ENCODE peak calls at places on chromosomes 2 and 18, in four cellular contexts. X, P, S and T are unnamed samples. For H3K4me1, the result is how much of the 10 kb centered on the place peaks cover.

GRCh38 chr18:48669991-48670750 is 131.3 kb downstream of the CTIF start:
- DNase-seq in X (no peak), P (no peak), S (no peak), T (no peak)

GRCh38 chr18:40124107-40124506 is 1830.9 kb upstream of the PIK3C3 start:
- DNase-seq in X (no peak), P (no peak), S (no peak), T (no peak)

GRCh38 chr18:58535340-58536186 is 93.3 kb downstream of the ALPK2 start:
- DNase-seq in X (no peak), P (peak), S (no peak), T (no peak)

GRCh38 chr2:220585241-220585640 is 957.8 kb downstream of the SLC4A3 start:
- DNase-seq in X (no peak), P (peak), S (no peak), T (no peak)

GRCh38 chr18:23958036-23958435 is 56.5 kb upstream of the TTC39C start:
- DNase-seq in X (no peak), P (no peak), S (no peak), T (no peak)

GRCh38 chr18:34494359-34494696 is 215.8 kb upstream of the DTNA start:
- DNase-seq in X (no peak), P (no peak), S (no peak), T (no peak)

GRCh38 chr18:45049548-45050307 is 369.0 kb downstream of the SETBP1 start:
- DNase-seq in X (no peak), P (no peak), S (no peak), T (no peak)

GRCh38 chr2:135256531-135257258 is 204.6 kb downstream of the RAB3GAP1 start:
- DNase-seq in X (no peak), P (peak), S (no peak), T (no peak)

GRCh38 chr2:30971291-30972025 is 164.2 kb upstream of the CAPN13 start:
- DNase-seq in X (no peak), P (no peak), S (no peak), T (no peak)

GRCh38 chr2:146721486-146721885 is 1123.3 kb upstream of the ACVR2A start:
- DNase-seq in X (no peak), P (no peak), S (no peak), T (no peak)

GRCh38 chr2:236114959-236115358 is 53.2 kb downstream of the GBX2 start:
- DNase-seq in X (no peak), P (no peak), S (no peak), T (no peak)

GRCh38 chr2:37414470-37414949 is 70.1 kb downstream of the QPCT start:
- DNase-seq in X (peak), P (peak), S (peak), T (no peak)

GRCh38 chr2:295081-295480 is 7.2 kb upstream of the ALKAL2 start:
- DNase-seq in X (no peak), P (no peak), S (no peak), T (no peak)

GRCh38 chr2:238168196-238168815 is 9.5 kb downstream of the ERFE start:
- DNase-seq in X (no peak), P (no peak), S (no peak), T (no peak)

GRCh38 chr18:48193521-48194251 is 215.5 kb downstream of the ZBTB7C start:
- DNase-seq in X (no peak), P (no peak), S (no peak), T (peak)

GRCh38 chr18:74745658-74746403 is 148.2 kb downstream of the ZNF407 start:
- DNase-seq in X (no peak), P (peak), S (peak), T (no peak)

GRCh38 chr18:37669991-37670534 is 104.5 kb upstream of the CELF4 start:
- DNase-seq in X (no peak), P (no peak), S (no peak), T (no peak)

GRCh38 chr2:211033765-211034164 is 477.4 kb downstream of the CPS1 start:
- DNase-seq in X (no peak), P (peak), S (peak), T (no peak)

GRCh38 chr2:106944220-106944619 is 58.3 kb upstream of the ST6GAL2 start:
- DNase-seq in X (no peak), P (no peak), S (no peak), T (no peak)

GRCh38 chr2:32611366-32611765 is 16.5 kb upstream of the TTC27 start:
- DNase-seq in X (no peak), P (no peak), S (no peak), T (no peak)

GRCh38 chr2:62808554-62808953 is 103.0 kb downstream of the EHBP1 start:
- DNase-seq in X (peak), P (no peak), S (no peak), T (no peak)

GRCh38 chr18:48742304-48742703 is 203.5 kb downstream of the CTIF start:
- DNase-seq in X (no peak), P (no peak), S (no peak), T (no peak)

GRCh38 chr2:105795575-105795934 is 50.8 kb downstream of the NCK2 start:
- DNase-seq in X (no peak), P (no peak), S (no peak), T (no peak)

GRCh38 chr18:46946656-46947282 is 29.4 kb downstream of the KATNAL2 start:
- DNase-seq in X (no peak), P (no peak), S (no peak), T (no peak)

GRCh38 chr2:86038291-86039081 is 67.2 kb downstream of the POLR1A start:
- DNase-seq in X (peak), P (peak), S (no peak), T (no peak)

GRCh38 chr18:13446581-13447470 is 228.3 kb downstream of the LDLRAD4 start:
- DNase-seq in X (no peak), P (peak), S (no peak), T (no peak)

GRCh38 chr2:121408641-121409040 is 122.0 kb upstream of the RNU4ATAC start:
- DNase-seq in X (no peak), P (no peak), S (no peak), T (no peak)

GRCh38 chr2:18268400-18268799 is 292.1 kb downstream of the RDH14 start:
- DNase-seq in X (no peak), P (no peak), S (no peak), T (no peak)

DNA sequence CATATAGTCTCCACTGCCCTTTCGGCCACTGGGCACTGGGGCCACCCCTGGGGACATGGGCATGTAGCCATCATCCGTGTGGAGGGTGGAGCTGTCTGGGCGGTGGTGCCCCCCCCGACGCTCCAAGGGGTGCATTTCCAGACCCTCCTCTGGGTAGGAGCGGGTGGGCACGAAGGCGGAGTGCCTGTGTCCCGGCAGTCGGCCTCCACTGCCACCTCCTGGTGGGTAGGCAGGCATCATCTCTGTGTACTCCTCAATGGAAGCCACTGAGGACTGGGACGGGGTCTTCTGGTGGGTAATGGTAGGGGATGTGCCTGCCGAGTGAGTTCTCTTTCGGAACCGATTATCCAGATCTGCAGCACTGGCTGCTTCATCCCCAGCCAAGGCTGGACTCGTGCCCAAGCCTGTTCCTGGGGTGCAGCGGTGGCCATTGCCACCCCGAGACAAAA is 2.8 kb downstream of the IRS1 start:
- DNase-seq in X (peak), P (no peak), S (no peak), T (no peak)
- H3K4me1 ChIP-seq in X (half or more), P (under half), S (half or more), T (half or more)

DNA sequence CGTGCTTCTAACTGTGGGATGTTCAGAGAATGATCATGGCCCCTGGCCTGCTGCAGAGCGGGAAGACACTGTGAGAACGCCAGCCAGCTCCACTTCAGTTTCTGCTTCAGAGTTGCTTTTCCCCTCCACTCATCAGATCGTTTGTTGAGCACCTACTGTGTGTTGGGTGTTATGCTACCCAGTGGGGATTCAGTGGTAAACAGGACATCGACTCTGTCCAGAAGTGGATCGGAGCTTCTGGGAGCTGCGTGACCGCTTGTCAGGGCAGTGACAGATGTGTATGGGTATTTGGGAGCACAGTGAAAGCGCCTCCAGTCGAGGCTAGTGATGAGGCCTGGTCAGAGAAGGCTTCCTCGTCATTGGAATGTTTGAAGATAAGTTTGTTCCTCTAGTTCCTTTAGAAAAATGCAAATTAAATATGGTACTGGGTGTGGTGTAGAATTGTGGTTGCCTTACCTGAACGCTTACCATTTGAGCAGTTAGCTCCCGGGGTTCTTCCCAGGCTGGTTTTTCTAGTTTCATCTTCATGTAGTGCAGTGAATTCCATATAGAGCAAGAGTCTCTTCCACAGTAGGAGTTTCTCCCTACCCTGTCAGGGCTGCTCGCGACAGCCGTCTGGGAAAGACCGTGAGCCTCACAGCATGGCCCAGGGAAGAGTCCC is 2.8 kb downstream of the RAB12 start:
- DNase-seq in X (no peak), P (peak), S (no peak), T (no peak)
- H3K4me3 ChIP-seq in X (peak), P (no peak), S (no peak), T (no peak)

GRCh38 chr18:79771446-79772107 is 26.2 kb upstream of the KCNG2 start:
- DNase-seq in X (no peak), P (no peak), S (no peak), T (no peak)

GRCh38 chr18:79769698-79770500 is 27.8 kb upstream of the KCNG2 start:
- DNase-seq in X (no peak), P (no peak), S (no peak), T (no peak)

GRCh38 chr18:79770501-79770815 is 27.3 kb upstream of the KCNG2 start:
- DNase-seq in X (no peak), P (no peak), S (no peak), T (no peak)

GRCh38 chr18:79772108-79772864 is 25.5 kb upstream of the KCNG2 start:
- DNase-seq in X (no peak), P (no peak), S (no peak), T (no peak)

DNA sequence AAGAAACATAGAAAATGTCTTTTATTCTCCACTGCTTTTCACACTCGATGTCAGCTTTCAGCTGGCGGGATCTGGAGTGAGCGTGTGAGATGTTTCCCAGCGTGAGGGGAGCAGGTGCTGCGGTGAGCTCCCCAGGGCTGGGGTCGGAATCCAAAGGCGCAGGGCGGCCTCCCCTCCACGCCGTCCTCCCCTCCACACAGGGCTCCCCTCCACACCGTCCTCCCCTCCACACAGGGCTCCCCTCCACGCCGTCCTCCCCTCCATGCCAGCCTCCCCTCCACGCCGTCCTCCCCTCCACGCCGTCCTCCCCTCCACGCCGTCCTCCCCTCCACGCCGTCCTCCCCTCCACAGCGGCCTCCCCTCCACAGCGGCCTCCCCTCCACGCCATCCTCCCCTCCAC is 26.9 kb upstream of the KCNG2 start:
- DNase-seq in X (no peak), P (no peak), S (no peak), T (no peak)
- H3K4me1 ChIP-seq in X (under half), P (under half), S (under half), T (under half)

DNA sequence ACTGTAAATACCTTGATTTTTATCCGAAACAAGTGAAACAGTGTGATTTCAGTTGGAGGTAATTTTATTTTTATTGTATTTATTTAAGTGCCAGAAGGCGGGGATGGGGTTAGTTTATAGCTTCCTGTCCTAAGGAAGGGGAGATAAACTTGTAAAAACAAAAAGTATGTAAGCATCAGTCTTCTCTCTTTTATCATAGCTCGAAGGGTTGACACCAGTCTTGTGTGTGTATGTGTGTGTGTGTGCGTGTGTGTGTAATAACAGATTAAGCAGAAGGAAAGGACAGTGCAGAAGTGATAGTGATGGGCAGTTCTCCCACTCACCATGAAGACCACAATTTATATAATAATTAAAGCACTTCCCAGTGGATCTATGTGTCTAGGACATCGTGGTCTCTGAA is 793.3 kb downstream of the PLCL1 start:
- DNase-seq in X (no peak), P (no peak), S (no peak), T (no peak)
- H3K4me3 ChIP-seq in X (no peak), P (no peak), S (no peak), T (no peak)

GRCh38 chr2:63874204-63875134 is 32.8 kb downstream of the UGP2 start:
- DNase-seq in X (no peak), P (no peak), S (no peak), T (no peak)

GRCh38 chr2:63875758-63876710 is 34.3 kb downstream of the UGP2 start:
- DNase-seq in X (no peak), P (no peak), S (no peak), T (no peak)

GRCh38 chr2:63871864-63872263 is 30.2 kb downstream of the UGP2 start:
- DNase-seq in X (no peak), P (no peak), S (no peak), T (no peak)

GRCh38 chr2:63872571-63873328 is 31.1 kb downstream of the UGP2 start:
- DNase-seq in X (no peak), P (no peak), S (no peak), T (no peak)

GRCh38 chr2:63875143-63875542 is 33.4 kb downstream of the UGP2 start:
- DNase-seq in X (no peak), P (no peak), S (no peak), T (no peak)
- H3K4me1 ChIP-seq in X (under half), P (under half), S (under half), T (under half)

GRCh38 chr2:222293660-222294630 is 4.9 kb downstream of the PAX3 start:
- DNase-seq in X (no peak), P (no peak), S (no peak), T (no peak)

GRCh38 chr2:222296311-222296736 is 2.5 kb downstream of the PAX3 start:
- DNase-seq in X (no peak), P (no peak), S (no peak), T (no peak)

GRCh38 chr2:222295368-222296041 is 3.3 kb downstream of the PAX3 start:
- DNase-seq in X (no peak), P (no peak), S (no peak), T (no peak)

GRCh38 chr2:222296911-222297599 is 1.7 kb downstream of the PAX3 start:
- DNase-seq in X (no peak), P (no peak), S (no peak), T (no peak)

GRCh38 chr2:222294996-222295367 is 3.8 kb downstream of the PAX3 start:
- DNase-seq in X (no peak), P (no peak), S (no peak), T (no peak)
- H3K4me3 ChIP-seq in X (no peak), P (no peak), S (no peak), T (peak)

GRCh38 chr18:75981102-75981501 is 513.9 kb downstream of the ZNF516 start:
- DNase-seq in X (no peak), P (no peak), S (no peak), T (no peak)
- H3K4me1 ChIP-seq in X (under half), P (under half), S (under half), T (under half)

GRCh38 chr2:231672617-231673347 is 35.5 kb upstream of the PTMA start:
- DNase-seq in X (peak), P (peak), S (peak), T (peak)

GRCh38 chr2:231673348-231673770 is 35.0 kb upstream of the PTMA start:
- DNase-seq in X (peak), P (peak), S (peak), T (peak)

GRCh38 chr2:231670892-231671616 is 37.3 kb upstream of the PTMA start:
- DNase-seq in X (peak), P (peak), S (no peak), T (peak)

GRCh38 chr2:231668981-231669380 is 39.3 kb upstream of the PTMA start:
- DNase-seq in X (no peak), P (no peak), S (no peak), T (no peak)

DNA sequence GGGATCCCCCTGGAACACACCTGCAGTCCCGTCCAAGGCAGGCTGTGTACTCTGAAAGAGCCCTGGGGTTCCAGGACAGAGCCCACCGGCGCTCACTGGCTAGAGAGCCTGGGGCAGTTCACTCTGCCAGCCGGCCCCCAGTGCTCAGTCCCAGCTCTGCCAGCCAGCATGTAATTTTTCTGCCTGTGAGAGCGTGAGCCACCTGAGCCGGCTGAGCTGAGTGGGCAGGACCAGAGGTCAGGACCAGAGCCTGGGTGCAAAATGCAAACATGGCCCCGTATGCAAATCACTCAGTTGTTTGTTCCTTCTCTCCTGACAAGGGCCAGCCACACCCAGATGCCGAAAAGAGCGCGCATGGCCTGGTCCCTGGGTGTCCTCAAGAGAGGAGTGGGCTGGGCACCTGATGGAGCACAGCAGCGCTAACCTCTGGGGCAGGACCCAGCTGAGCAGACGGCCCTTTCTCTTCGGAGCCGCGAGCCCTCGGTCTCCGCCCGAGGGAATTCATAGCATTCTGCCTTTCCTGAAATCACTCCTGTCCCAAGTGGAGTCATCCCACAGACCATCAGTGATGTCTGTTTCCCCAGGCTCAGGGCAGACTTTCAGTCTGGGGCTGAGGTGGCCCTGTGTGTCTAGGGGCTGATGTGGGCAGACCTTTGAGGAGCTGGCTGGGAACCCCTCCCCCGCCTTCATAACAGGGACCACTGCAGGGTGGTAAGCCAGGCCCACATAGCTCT is 36.5 kb upstream of the PTMA start:
- DNase-seq in X (peak), P (peak), S (no peak), T (peak)
- H3K4me3 ChIP-seq in X (peak), P (no peak), S (peak), T (no peak)

DNA sequence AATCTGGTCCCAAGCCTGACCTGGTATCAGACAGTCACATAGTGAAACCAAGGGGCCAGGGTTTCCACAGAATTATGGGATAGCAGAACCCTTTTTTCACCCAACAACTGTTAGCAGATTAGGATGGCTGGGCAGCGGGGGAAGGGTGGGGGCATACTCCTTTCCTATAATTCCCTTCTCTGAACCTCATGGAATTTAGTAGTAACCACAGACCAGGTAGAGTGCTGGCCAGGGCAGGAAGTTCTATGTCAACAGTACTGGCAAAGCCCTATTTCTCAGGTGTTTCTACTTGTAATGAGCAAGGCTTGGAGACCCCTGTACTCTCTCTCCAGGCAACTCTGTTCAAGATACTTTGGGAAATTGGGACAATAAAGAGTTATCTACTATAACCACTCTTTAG is 174.6 kb downstream of the THADA start:
- DNase-seq in X (no peak), P (no peak), S (no peak), T (no peak)
- H3K4me1 ChIP-seq in X (under half), P (under half), S (under half), T (half or more)